ENCODE peak calls at places on chromosomes 16 and 17, in four cellular contexts. P is mesendoderm, L is H9, U is H1. S is an unnamed sample.

GRCh38 chr16:14510939-14511797 is 118.9 kb downstream of the PARN start:
- DNase-seq in P (no peak), L (no peak), U (no peak), S (peak)

GRCh38 chr16:23986455-23986854 is 150.7 kb downstream of the PRKCB start:
- DNase-seq in P (no peak), L (no peak), U (no peak), S (no peak)

GRCh38 chr16:30941600-30942420 is 7.1 kb upstream of the ORAI3 start:
- DNase-seq in P (peak), L (peak), U (no peak), S (peak)

GRCh38 chr16:51048544-51048943 is 102.5 kb downstream of the SALL1 start:
- DNase-seq in P (peak), L (no peak), U (no peak), S (peak)

GRCh38 chr17:74922694-74923537 is at the start of gene USH1G:
- DNase-seq in P (no peak), L (peak), U (no peak), S (no peak)

GRCh38 chr16:67150833-67151396 is at the start of gene B3GNT9:
- DNase-seq in P (peak), L (peak), U (no peak), S (peak)

GRCh38 chr17:74427048-74427762 is 4.7 kb upstream of the GPRC5C start:
- DNase-seq in P (peak), L (peak), U (no peak), S (no peak)

GRCh38 chr17:56125830-56126819 is 27.1 kb upstream of the ANKFN1 start:
- DNase-seq in P (peak), L (peak), U (no peak), S (peak)

GRCh38 chr16:69073181-69073669 is 32.2 kb upstream of the HAS3 start:
- DNase-seq in P (peak), L (no peak), U (no peak), S (peak)

GRCh38 chr17:9054611-9055010 is 33.3 kb downstream of the NTN1 start:
- DNase-seq in P (peak), L (peak), U (peak), S (no peak)

GRCh38 chr16:10988164-10988803 is 43.9 kb downstream of the CLEC16A start:
- DNase-seq in P (peak), L (peak), U (no peak), S (no peak)

GRCh38 chr16:57503366-57503765 is 17.1 kb upstream of the DOK4 start:
- DNase-seq in P (no peak), L (peak), U (no peak), S (no peak)

GRCh38 chr17:32931686-32932085 is 3.7 kb downstream of the TMEM98 start:
- DNase-seq in P (no peak), L (no peak), U (no peak), S (peak)

DNA sequence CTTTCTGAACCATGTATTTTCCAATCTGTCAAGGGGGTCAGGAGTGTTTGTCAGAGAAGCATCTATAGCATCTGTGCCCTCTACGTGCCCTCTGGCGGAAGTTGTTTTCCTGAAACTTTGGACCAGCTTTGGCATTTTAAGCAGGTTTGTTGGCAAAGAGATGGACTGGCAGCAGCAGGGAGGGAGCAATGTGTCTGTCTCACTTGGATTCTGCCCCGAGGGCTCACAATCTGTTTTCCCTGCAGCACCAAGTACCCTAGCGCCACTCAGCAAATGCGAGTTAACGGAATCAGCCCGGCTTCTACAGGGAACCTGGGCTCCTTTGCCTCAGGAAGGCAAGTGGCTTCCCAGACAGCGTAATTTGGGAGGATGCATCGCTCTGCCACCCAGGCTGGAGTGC is 17.4 kb downstream of the DUSP14 start:
- DNase-seq in P (no peak), L (no peak), U (no peak), S (no peak)
- H3K56ac ChIP-seq in P (peak), L (no peak), U (no peak), S (no peak)

GRCh38 chr17:4998027-4998665 is 396 bp downstream of the KIF1C start:
- DNase-seq in P (peak), L (peak), U (no peak), S (no peak)

GRCh38 chr17:4997302-4998026 is at the start of the genes INCA1 and KIF1C:
- DNase-seq in P (peak), L (peak), U (peak), S (peak)

GRCh38 chr17:5000237-5000639 is 2.5 kb downstream of the KIF1C start:
- DNase-seq in P (peak), L (no peak), U (no peak), S (no peak)

GRCh38 chr17:4999429-5000093 is 1.8 kb downstream of the KIF1C start:
- DNase-seq in P (no peak), L (no peak), U (no peak), S (no peak)

GRCh38 chr17:4998666-4999428 is 1.1 kb downstream of the KIF1C start:
- DNase-seq in P (peak), L (no peak), U (no peak), S (no peak)
- H2BK5ac ChIP-seq in P (no peak), L (no peak), U (peak), S (peak)

GRCh38 chr17:82015311-82015971 is 7.2 kb downstream of the CENPX start:
- DNase-seq in P (no peak), L (no peak), U (no peak), S (no peak)
- H3K56ac ChIP-seq in P (no peak), L (no peak), U (no peak), S (no peak)

GRCh38 chr16:29840240-29840639 is 20.0 kb downstream of the MVP start:
- DNase-seq in P (no peak), L (no peak), U (no peak), S (no peak)

GRCh38 chr16:29835926-29836325 is 15.7 kb downstream of the MVP start:
- DNase-seq in P (no peak), L (no peak), U (no peak), S (no peak)

GRCh38 chr16:29836623-29837022 is 16.4 kb downstream of the MVP start:
- DNase-seq in P (no peak), L (no peak), U (no peak), S (no peak)

GRCh38 chr16:29839822-29840221 is 19.6 kb downstream of the MVP start:
- DNase-seq in P (no peak), L (no peak), U (no peak), S (no peak)

GRCh38 chr16:29837833-29838232 is 17.6 kb downstream of the MVP start:
- DNase-seq in P (no peak), L (no peak), U (no peak), S (peak)
- H2BK5ac ChIP-seq in P (no peak), L (no peak), U (no peak), S (no peak)

DNA sequence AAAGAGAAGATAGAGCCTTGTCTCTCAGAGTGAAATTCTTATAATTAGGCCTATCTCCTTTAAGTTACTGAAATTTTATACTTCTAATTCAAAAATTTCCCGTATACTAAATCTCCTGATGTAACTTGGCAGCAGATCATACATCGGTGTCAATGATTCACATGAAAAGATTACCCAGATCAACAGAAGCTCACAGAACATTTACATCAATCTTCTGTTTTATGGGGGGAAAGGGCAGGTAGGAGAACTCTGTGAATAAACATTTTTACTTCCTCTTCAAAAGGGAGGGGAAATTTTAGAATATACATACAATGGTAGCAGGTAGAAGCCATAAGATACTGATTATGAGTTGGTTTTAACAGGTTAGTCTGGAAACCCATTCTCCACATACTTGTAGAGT is 43.1 kb downstream of the PHLPP2 start:
- DNase-seq in P (no peak), L (no peak), U (no peak), S (no peak)
- H3K56ac ChIP-seq in P (no peak), L (no peak), U (no peak), S (no peak)

DNA sequence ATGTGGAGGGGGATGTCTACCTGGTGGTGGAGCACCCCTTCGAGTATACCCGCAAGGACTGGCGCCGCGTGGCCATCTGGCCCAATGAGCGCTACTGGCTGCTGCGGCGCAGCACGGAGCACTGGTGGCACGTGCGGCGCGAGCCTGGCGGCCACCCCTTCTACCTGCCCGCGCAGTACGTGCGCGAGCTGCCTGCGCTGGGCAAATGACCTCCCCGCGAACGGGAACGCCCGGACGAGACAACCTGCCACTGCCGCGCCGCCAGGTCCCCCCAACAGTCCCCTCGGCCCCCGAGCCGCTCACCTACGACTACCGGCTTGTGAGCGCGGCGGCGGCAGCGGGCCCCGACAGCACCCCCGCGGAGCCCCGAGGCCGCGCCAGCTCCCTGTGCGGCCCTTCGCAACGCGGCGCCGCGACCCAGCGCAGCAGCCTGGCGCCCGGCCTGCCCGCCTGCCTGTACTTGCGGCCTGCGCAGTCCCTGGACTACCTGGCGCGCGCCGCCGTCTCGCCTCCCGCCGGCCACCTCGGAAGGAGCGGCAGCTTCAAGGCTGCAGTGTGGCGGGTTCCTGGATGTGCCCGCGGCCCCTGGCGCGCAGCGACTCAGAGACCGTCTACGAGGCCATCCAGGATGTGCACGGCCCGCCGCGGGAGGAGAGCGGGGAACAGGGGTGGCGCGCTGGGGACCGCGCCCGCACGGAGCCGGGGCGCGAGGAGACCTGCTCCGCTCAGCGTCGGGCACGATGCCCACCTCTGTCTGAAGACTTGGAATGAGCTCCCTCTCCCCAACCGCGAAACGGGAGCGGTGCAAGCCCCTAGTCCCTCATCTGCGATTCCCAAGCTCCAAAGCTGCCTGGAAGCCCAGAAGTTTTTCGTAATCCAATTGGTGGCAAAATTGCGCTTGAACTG is 48.7 kb upstream of the AMZ2 start:
- DNase-seq in P (peak), L (peak), U (no peak), S (no peak)
- H2BK5ac ChIP-seq in P (no peak), L (no peak), U (no peak), S (no peak)

GRCh38 chr17:38674013-38674748 is 576 bp downstream of the EPOP start:
- DNase-seq in P (no peak), L (no peak), U (no peak), S (no peak)
- H3K56ac ChIP-seq in P (peak), L (no peak), U (no peak), S (no peak)